ENCODE peak calls at places on chromosomes 12 and 14, in seven cellular contexts. T is midbrain; O is BE2C; E is Right ventricle myocardium inferior; U is coronary artery; V is naive B cell; F is CD8-positive, alpha-beta memory T cell. B is an unnamed sample.

GRCh38 chr12:30105505-30105904 is 321.8 kb upstream of the TMTC1 start:
- DNase-seq in T (no peak), O (no peak), E (no peak), U (no peak), V (no peak), F (no peak), B (no peak)

GRCh38 chr12:77190022-77190421 is 124.7 kb upstream of the E2F7 start:
- DNase-seq in T (no peak), O (no peak), E (no peak), U (no peak), V (no peak), F (no peak), B (peak; percentile 84)

GRCh38 chr12:58818546-58818945 is 101.8 kb downstream of the LRIG3 start:
- DNase-seq in T (no peak), O (no peak), E (no peak), U (no peak), V (no peak), F (no peak), B (no peak)

GRCh38 chr14:88321692-88322504 is 1.2 kb downstream of the KCNK10 start:
- DNase-seq in T (no peak), O (no peak), E (no peak), U (no peak), V (no peak), F (no peak), B (no peak)

GRCh38 chr12:938810-939209 is 10.7 kb downstream of the RAD52 start:
- DNase-seq in T (no peak), O (no peak), E (no peak), U (no peak), V (no peak), F (no peak), B (no peak)

GRCh38 chr12:68279227-68280054 is 26.0 kb upstream of the IL22 start:
- DNase-seq in T (no peak), O (peak; percentile 59), E (no peak), U (no peak), V (no peak), F (no peak), B (no peak)

GRCh38 chr12:62328296-62328921 is 68.2 kb downstream of the USP15 start:
- DNase-seq in T (no peak), O (no peak), E (no peak), U (no peak), V (no peak), F (no peak), B (no peak)

GRCh38 chr12:6200266-6201198 is at the start of gene CD9:
- DNase-seq in T (peak; percentile 49), O (peak; percentile 59), E (peak; percentile 79), U (peak; percentile 86), V (peak; percentile 29), F (no peak), B (no peak)

GRCh38 chr12:116534341-116535121 is 24.6 kb upstream of the MAP1LC3B2 start:
- DNase-seq in T (no peak), O (peak; percentile 55), E (no peak), U (no peak), V (no peak), F (no peak), B (no peak)

GRCh38 chr14:95386536-95386935 is 66.8 kb upstream of the CLMN start:
- DNase-seq in T (no peak), O (no peak), E (no peak), U (no peak), V (no peak), F (no peak), B (no peak)

GRCh38 chr12:11798856-11799530 is 149.5 kb downstream of the ETV6 start:
- DNase-seq in T (no peak), O (no peak), E (no peak), U (no peak), V (no peak), F (no peak), B (peak; percentile 82)

GRCh38 chr12:125443316-125443715 is 378.1 kb downstream of the AACS start:
- DNase-seq in T (no peak), O (no peak), E (no peak), U (no peak), V (no peak), F (no peak), B (no peak)

GRCh38 chr12:76558684-76559276 is 791 bp downstream of the OSBPL8 start:
- DNase-seq in T (peak; percentile 27), O (peak; percentile 68), E (peak; percentile 86), U (no peak), V (peak; percentile 76), F (peak; percentile 84), B (peak; percentile 10)

GRCh38 chr14:26173581-26173980 is 424.3 kb downstream of the NOVA1 start:
- DNase-seq in T (no peak), O (no peak), E (no peak), U (no peak), V (no peak), F (no peak), B (no peak)

GRCh38 chr12:133264173-133264572 is 28.5 kb upstream of the ANHX start:
- DNase-seq in T (no peak), O (no peak), E (no peak), U (peak; percentile 71), V (no peak), F (no peak), B (no peak)